ENCODE peak calls at places on chromosomes 11 and 22, in five cellular contexts. X, T, D, G and M are unnamed samples.

GRCh38 chr22:41517172-41518047 is 26.9 kb downstream of the POLR3H start:
- DNase-seq in X (peak; percentile 80), T (no peak), D (no peak), G (peak; percentile 61), M (no peak)

GRCh38 chr11:101127699-101128570 is 1.7 kb downstream of the PGR start:
- DNase-seq in X (peak; percentile 37), T (no peak), D (no peak), G (peak; percentile 33), M (no peak)

GRCh38 chr11:102097175-102097574 is 13.1 kb upstream of the YAP1 start:
- DNase-seq in X (no peak), T (no peak), D (no peak), G (no peak), M (no peak)

GRCh38 chr11:67615455-67616430 is 9.0 kb downstream of the NDUFV1 start:
- DNase-seq in X (peak; percentile 77), T (peak; percentile 67), D (no peak), G (no peak), M (no peak)

GRCh38 chr11:35347921-35348331 is 71.4 kb downstream of the SLC1A2 start:
- DNase-seq in X (no peak), T (no peak), D (no peak), G (no peak), M (no peak)

GRCh38 chr11:125110996-125111340 is 458 bp downstream of the TMEM218 start:
- DNase-seq in X (no peak), T (peak; percentile 41), D (no peak), G (no peak), M (no peak)

GRCh38 chr11:68436162-68436888 is 24.2 kb upstream of the PPP6R3 start:
- DNase-seq in X (no peak), T (no peak), D (no peak), G (no peak), M (no peak)

GRCh38 chr11:44313701-44314489 is 4.0 kb upstream of the ALX4 start:
- DNase-seq in X (no peak), T (no peak), D (no peak), G (no peak), M (no peak)

GRCh38 chr11:109783842-109784241 is 309.4 kb upstream of the ZC3H12C start:
- DNase-seq in X (no peak), T (no peak), D (no peak), G (no peak), M (no peak)

GRCh38 chr11:59418151-59418550 is 8.1 kb downstream of the OR5A2 start:
- DNase-seq in X (no peak), T (no peak), D (no peak), G (no peak), M (no peak)

GRCh38 chr11:30326114-30326783 is 3.3 kb downstream of the ARL14EP start:
- DNase-seq in X (no peak), T (no peak), D (no peak), G (no peak), M (no peak)

GRCh38 chr22:39176067-39176621 is 23.7 kb upstream of the CBX7 start:
- DNase-seq in X (peak; percentile 80), T (no peak), D (no peak), G (peak; percentile 77), M (no peak)

GRCh38 chr11:116461789-116462188 is 311.0 kb downstream of the BUD13 start:
- DNase-seq in X (no peak), T (no peak), D (no peak), G (no peak), M (no peak)

GRCh38 chr11:19718976-19719375 is 6.3 kb downstream of the NAV2 start:
- DNase-seq in X (no peak), T (no peak), D (no peak), G (no peak), M (no peak)

GRCh38 chr11:17828311-17828751 is 93.8 kb downstream of the KCNC1 start:
- DNase-seq in X (no peak), T (no peak), D (no peak), G (peak; percentile 60), M (no peak)

GRCh38 chr11:77346906-77347603 is 45.6 kb upstream of the GDPD4 start:
- DNase-seq in X (no peak), T (no peak), D (no peak), G (no peak), M (no peak)

GRCh38 chr11:118374729-118375128 is 15.3 kb downstream of the UBE4A start:
- DNase-seq in X (no peak), T (no peak), D (no peak), G (no peak), M (no peak)

GRCh38 chr11:8973121-8973520 is 8.9 kb upstream of the TMEM9B start:
- DNase-seq in X (no peak), T (no peak), D (no peak), G (no peak), M (no peak)

GRCh38 chr11:64694821-64695365 is 28.1 kb downstream of the NRXN2 start:
- DNase-seq in X (peak; percentile 31), T (peak; percentile 84), D (no peak), G (no peak), M (no peak)

GRCh38 chr22:20421507-20421874 is 16.1 kb downstream of the SCARF2 start:
- DNase-seq in X (no peak), T (no peak), D (no peak), G (no peak), M (no peak)

GRCh38 chr11:96524475-96524874 is 134.7 kb downstream of the JRKL start:
- DNase-seq in X (no peak), T (no peak), D (no peak), G (no peak), M (no peak)

GRCh38 chr22:39300198-39300830 is 19.1 kb downstream of the RPL3 start:
- DNase-seq in X (no peak), T (peak; percentile 47), D (no peak), G (peak; percentile 56), M (no peak)

GRCh38 chr22:32558681-32559355 is 84.2 kb downstream of the FBXO7 start:
- DNase-seq in X (no peak), T (no peak), D (no peak), G (peak; percentile 59), M (peak; percentile 42)

GRCh38 chr11:12827929-12828812 is 153.9 kb downstream of the TEAD1 start:
- DNase-seq in X (peak; percentile 33), T (peak; percentile 46), D (no peak), G (no peak), M (no peak)

GRCh38 chr11:21861314-21861713 is 331.6 kb upstream of the ANO5 start:
- DNase-seq in X (no peak), T (no peak), D (no peak), G (no peak), M (no peak)

GRCh38 chr11:125873881-125874555 is 13.4 kb upstream of the HYLS1 start:
- DNase-seq in X (no peak), T (no peak), D (no peak), G (no peak), M (no peak)

GRCh38 chr11:60917267-60917666 is 3.3 kb downstream of the TMEM109 start:
- DNase-seq in X (no peak), T (no peak), D (no peak), G (no peak), M (no peak)

GRCh38 chr11:60919956-60920355 is 4.3 kb upstream of the TMEM132A start:
- DNase-seq in X (no peak), T (no peak), D (no peak), G (no peak), M (no peak)

GRCh38 chr11:60918251-60918940 is 4.4 kb downstream of the TMEM109 start:
- DNase-seq in X (no peak), T (no peak), D (no peak), G (no peak), M (no peak)

GRCh38 chr11:60919320-60919719 is 4.9 kb upstream of the TMEM132A start:
- DNase-seq in X (no peak), T (no peak), D (no peak), G (no peak), M (no peak)

DNA sequence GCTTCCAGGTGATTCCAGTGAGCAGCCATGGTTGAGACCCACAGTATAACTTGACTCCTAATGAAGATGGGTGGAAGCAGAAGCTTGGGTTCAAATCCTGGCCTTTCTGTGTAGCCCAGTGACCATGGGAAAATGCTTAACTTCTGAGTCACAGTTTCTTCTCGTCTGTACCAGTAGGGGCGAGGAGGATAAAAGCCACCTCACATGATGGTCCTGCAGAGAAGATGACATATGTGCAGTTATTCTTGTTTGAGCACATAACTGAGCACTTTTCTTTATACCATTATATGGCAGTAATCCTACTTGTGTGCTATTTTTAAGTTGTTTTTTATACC is 5.0 kb downstream of the TMEM109 start:
- DNase-seq in X (no peak), T (no peak), D (no peak), G (no peak), M (no peak)
- TF ChIP-seq CTCF in X (no peak), T (peak; percentile 8), D (no peak), G (no peak), M (no peak)

DNA sequence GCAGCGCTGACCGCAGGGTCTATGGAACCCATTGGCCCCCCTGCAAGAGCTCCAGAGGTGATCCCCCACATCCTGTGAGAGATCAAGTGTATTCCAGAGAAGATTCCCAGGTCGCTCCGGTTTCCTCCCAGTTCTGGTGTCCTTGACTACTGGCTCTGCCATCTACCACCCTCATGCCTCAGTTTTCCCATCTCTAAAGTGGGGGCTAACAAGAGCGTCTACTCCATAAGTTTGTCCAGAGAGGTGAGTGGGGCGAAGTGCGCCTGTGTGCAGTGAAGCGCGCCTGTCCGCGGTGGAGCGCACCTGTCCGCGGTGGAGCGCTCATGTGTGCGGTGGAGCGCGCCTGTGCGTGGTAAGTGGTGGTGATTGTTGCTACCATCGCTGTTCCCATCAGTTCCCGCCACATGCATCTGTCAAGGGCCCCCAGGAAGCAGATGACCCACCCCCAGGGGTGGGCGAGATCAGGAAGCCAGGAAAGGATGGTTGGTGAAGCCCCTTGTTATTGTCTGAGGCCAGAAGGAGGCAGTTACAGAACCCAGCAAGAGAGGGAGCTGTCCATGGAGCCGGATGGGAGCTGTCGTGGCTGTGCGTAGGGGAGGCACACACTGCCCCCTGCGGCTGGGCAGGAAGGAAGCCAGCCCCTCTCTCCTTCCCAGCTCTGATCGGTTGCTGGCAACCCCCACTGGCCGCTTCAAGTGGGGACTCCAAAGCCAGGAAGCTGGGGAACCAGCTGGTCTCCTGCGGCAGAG is 73.2 kb upstream of the FGF3 start:
- DNase-seq in X (peak; percentile 53), T (no peak), D (no peak), G (no peak), M (no peak)
- TF ChIP-seq CTCF in X (no peak), T (no peak), D (no peak), G (no peak), M (no peak)

GRCh38 chr22:44964722-44965078 is 45.1 kb downstream of the PHF21B start:
- DNase-seq in X (no peak), T (no peak), D (no peak), G (no peak), M (no peak)
- TF ChIP-seq CTCF in X (no peak), T (no peak), D (no peak), G (no peak), M (no peak)

DNA sequence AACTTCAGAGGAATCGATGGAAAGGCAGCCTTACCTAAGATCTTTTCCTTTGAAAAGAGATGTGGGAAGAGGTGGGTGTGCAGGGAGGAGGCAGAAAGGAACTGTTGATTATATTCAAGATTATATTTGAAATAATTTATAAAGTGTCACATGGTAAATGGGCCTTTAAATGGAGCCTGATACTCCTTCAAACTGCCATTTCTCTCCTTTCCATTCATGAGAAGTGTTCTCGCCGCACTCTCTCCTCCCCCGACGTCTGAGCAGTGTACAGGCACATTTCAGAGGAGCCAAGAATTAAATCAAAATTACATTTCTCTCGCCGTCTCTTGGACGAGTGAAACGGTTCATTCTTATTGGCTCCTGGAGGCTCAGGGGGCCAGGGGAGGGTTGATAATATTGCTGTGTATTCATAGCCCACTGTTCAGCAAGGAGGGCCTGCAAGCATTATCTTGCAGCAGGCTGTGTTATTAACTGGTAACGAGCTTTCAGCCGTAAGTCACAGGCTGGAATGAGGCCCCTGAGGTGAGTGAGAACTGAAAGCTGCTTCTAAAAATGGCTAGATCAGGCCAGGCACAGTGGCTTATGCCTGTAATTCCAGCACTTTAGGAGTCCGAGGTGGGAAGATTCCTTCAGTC is 52.0 kb upstream of the HMGXB4 start:
- DNase-seq in X (no peak), T (no peak), D (no peak), G (no peak), M (no peak)
- TF ChIP-seq CTCF in X (no peak), T (no peak), D (no peak), G (no peak), M (no peak)